ENCODE peak calls at places on chromosome 1, in five cellular contexts. Q, Y, F, O and S are unnamed samples.

GRCh38 chr1:154145986-154146385 is 8.9 kb downstream of the NUP210L start:
- DNase-seq in Q (no peak), O (no peak), F (no peak), Y (no peak), S (no peak)

GRCh38 chr1:25167269-25168192 is 64.8 kb downstream of the SYF2 start:
- DNase-seq in Q (no peak), O (no peak), F (no peak), Y (no peak), S (no peak)

GRCh38 chr1:160956966-160957365 is 2.4 kb upstream of the ITLN2 start:
- DNase-seq in Y (no peak), F (no peak), Q (no peak), O (no peak), S (no peak)

GRCh38 chr1:25989860-25990650 is 7.8 kb downstream of the PAFAH2 start:
- DNase-seq in Y (no peak), O (no peak), F (no peak), Q (no peak), S (no peak)

GRCh38 chr1:116287341-116288200 is 85.5 kb upstream of the ATP1A1 start:
- DNase-seq in Q (no peak), Y (no peak), O (no peak), F (no peak), S (no peak)

GRCh38 chr1:182725264-182725965 is 41.0 kb upstream of the RGS8 start:
- DNase-seq in O (no peak), F (no peak), Y (no peak), Q (no peak), S (no peak)

GRCh38 chr1:19210772-19211549 is 895 bp upstream of the UBR4 start:
- DNase-seq in Y (peak), F (no peak), O (no peak), Q (peak), S (no peak)

GRCh38 chr1:24955161-24955560 is 25.1 kb upstream of the RUNX3 start:
- DNase-seq in F (no peak), Y (peak), Q (peak), O (no peak), S (no peak)

GRCh38 chr1:169326644-169327316 is 40.8 kb downstream of the NME7 start:
- DNase-seq in Y (peak), O (no peak), F (no peak), Q (no peak), S (no peak)

GRCh38 chr1:152001631-152002584 is 8.2 kb upstream of the S100A10 start:
- DNase-seq in Q (peak), O (peak), Y (peak), F (peak), S (peak)

GRCh38 chr1:181818943-181819342 is 242.6 kb downstream of the ZNF648 start:
- DNase-seq in O (no peak), Q (no peak), Y (no peak), F (no peak), S (no peak)

GRCh38 chr1:114235956-114236355 is 82.3 kb upstream of the SYT6 start:
- DNase-seq in Y (no peak), F (no peak), O (no peak), Q (no peak), S (no peak)

GRCh38 chr1:43274125-43274803 is 4.5 kb downstream of the TMEM125 start:
- DNase-seq in Y (peak), O (no peak), F (no peak), Q (peak), S (no peak)